ENCODE peak calls at places on chromosomes 5 and 9, in nine cellular contexts. P is GM23338, G is A549, W is keratinocyte, C is A673, Y is heart right ventricle, L is upper lobe of right lung, H is left lung, U is ovary. Z is an unnamed sample. For H3K4me1, the result is how much of the 10 kb centered on the place peaks cover.

GRCh38 chr9:86707932-86708510 is 239.3 kb downstream of the GAS1 start:
- DNase-seq in U (no peak), G (no peak), P (no peak), C (no peak), W (no peak), Y (no peak), L (no peak), H (no peak), Z (no peak)

GRCh38 chr9:87872079-87872624 is 10.5 kb upstream of the SPATA31E1 start:
- DNase-seq in W (no peak), L (no peak), H (no peak), U (no peak), Y (no peak), P (no peak), C (no peak), G (no peak), Z (no peak)

GRCh38 chr9:15430920-15431844 is 8.5 kb downstream of the SNAPC3 start:
- DNase-seq in W (no peak), C (peak), L (no peak), G (no peak), P (peak), U (no peak), Y (no peak), H (no peak), Z (no peak)

GRCh38 chr9:107158321-107158720 is 124.8 kb upstream of the RAD23B start:
- DNase-seq in W (no peak), P (peak), Y (no peak), U (no peak), G (peak), L (no peak), H (no peak), C (peak), Z (no peak)

GRCh38 chr9:128910906-128911305 is 9.9 kb upstream of the PHYHD1 start:
- DNase-seq in G (no peak), H (no peak), W (no peak), C (no peak), Y (no peak), U (no peak), P (no peak), L (no peak), Z (peak)

GRCh38 chr5:16410338-16410737 is 55.3 kb downstream of the ZNF622 start:
- DNase-seq in C (no peak), U (no peak), G (no peak), P (no peak), Y (no peak), H (no peak), W (no peak), L (no peak), Z (no peak)

GRCh38 chr5:28523887-28524637 is 1485.7 kb upstream of the CDH9 start:
- DNase-seq in C (peak), L (no peak), P (peak), Y (no peak), H (no peak), G (no peak), U (no peak), W (no peak), Z (no peak)

GRCh38 chr5:30866142-30866541 is 327.3 kb upstream of the CDH6 start:
- DNase-seq in H (no peak), G (no peak), W (no peak), U (no peak), P (no peak), L (no peak), Y (no peak), C (no peak), Z (no peak)

GRCh38 chr5:35876922-35877321 is 20.2 kb downstream of the IL7R start:
- DNase-seq in W (no peak), G (no peak), Y (no peak), P (no peak), H (no peak), C (peak), U (no peak), L (no peak), Z (no peak)

GRCh38 chr5:53785924-53786323 is 225.5 kb downstream of the NDUFS4 start:
- DNase-seq in C (peak), U (no peak), L (no peak), Y (no peak), G (no peak), H (no peak), P (no peak), W (no peak), Z (no peak)

GRCh38 chr9:110543631-110544051 is 35.9 kb downstream of the SVEP1 start:
- DNase-seq in C (peak), P (peak), G (no peak), W (no peak), H (no peak), L (no peak), Y (peak), U (peak), Z (no peak)

GRCh38 chr5:141743652-141744333 is 61.8 kb upstream of the ARAP3 start:
- DNase-seq in L (no peak), P (no peak), W (no peak), C (no peak), Y (no peak), U (no peak), H (no peak), G (no peak), Z (no peak)

GRCh38 chr5:139808481-139809330 is 13.1 kb downstream of the PSD2 start:
- DNase-seq in Y (peak), H (peak), C (peak), W (no peak), G (no peak), U (peak), L (peak), P (peak), Z (peak)

GRCh38 chr5:111223086-111223789 is 946 bp upstream of the CAMK4 start:
- DNase-seq in G (no peak), H (no peak), U (no peak), Y (no peak), P (no peak), C (no peak), W (no peak), L (no peak), Z (no peak)

GRCh38 chr5:57450991-57451876 is 31.4 kb downstream of the ACTBL2 start:
- DNase-seq in P (no peak), C (peak), H (no peak), L (no peak), G (no peak), U (no peak), Y (no peak), W (no peak), Z (no peak)

GRCh38 chr5:32852535-32852934 is 141.4 kb downstream of the NPR3 start:
- DNase-seq in Y (peak), H (no peak), G (peak), C (no peak), P (peak), W (no peak), U (no peak), L (no peak), Z (peak)

GRCh38 chr5:126552614-126553013 is 42.4 kb downstream of the ALDH7A1 start:
- DNase-seq in P (no peak), Y (no peak), C (no peak), U (no peak), G (no peak), W (no peak), L (no peak), H (no peak), Z (no peak)

GRCh38 chr9:122810306-122810946 is 10.5 kb downstream of the OR1K1 start:
- DNase-seq in G (peak), C (peak), L (peak), H (no peak), W (no peak), Y (peak), U (peak), P (peak), Z (peak)

GRCh38 chr5:179755022-179755421 is 22.4 kb downstream of the MAML1 start:
- DNase-seq in Y (no peak), P (peak), W (no peak), G (no peak), H (no peak), L (no peak), U (no peak), C (no peak), Z (no peak)

GRCh38 chr9:128470560-128470959 is 14.8 kb downstream of the ODF2 start:
- DNase-seq in P (no peak), H (no peak), W (no peak), C (peak), G (no peak), L (no peak), U (no peak), Y (no peak), Z (no peak)

GRCh38 chr5:15966651-15967050 is 212.9 kb downstream of the MARCHF11 start:
- DNase-seq in P (no peak), W (no peak), U (no peak), Y (no peak), C (no peak), L (no peak), G (no peak), H (no peak), Z (no peak)

GRCh38 chr5:110177729-110178128 is 488.0 kb downstream of the MAN2A1 start:
- DNase-seq in L (no peak), Y (no peak), G (no peak), P (no peak), U (no peak), W (no peak), H (no peak), C (no peak), Z (no peak)

GRCh38 chr5:157785781-157786180 is 42.3 kb downstream of the LSM11 start:
- DNase-seq in W (no peak), H (no peak), L (no peak), P (no peak), C (no peak), G (no peak), Y (no peak), U (no peak), Z (no peak)

GRCh38 chr9:98251554-98251953 is 3.9 kb downstream of the TBC1D2 start:
- DNase-seq in H (peak), C (peak), U (no peak), Y (no peak), G (peak), P (no peak), W (peak), L (no peak), Z (no peak)

GRCh38 chr9:19875291-19875910 is 86.6 kb upstream of the SLC24A2 start:
- DNase-seq in G (no peak), H (no peak), W (no peak), L (no peak), P (no peak), C (no peak), Y (no peak), U (no peak), Z (no peak)

GRCh38 chr9:133375116-133375723 is 640 bp downstream of the SURF4 start:
- DNase-seq in L (no peak), P (peak), C (peak), W (no peak), H (no peak), G (peak), U (no peak), Y (no peak), Z (no peak)

GRCh38 chr5:155147222-155147621 is 133.7 kb downstream of the KIF4B start:
- DNase-seq in P (no peak), H (no peak), G (no peak), Y (no peak), U (no peak), C (peak), W (no peak), L (no peak), Z (no peak)
- TF ChIP-seq CTCF in P (no peak), H (no peak), G (peak), Y (no peak), U (no peak), C (peak), W (peak), L (peak), Z (peak)

DNA sequence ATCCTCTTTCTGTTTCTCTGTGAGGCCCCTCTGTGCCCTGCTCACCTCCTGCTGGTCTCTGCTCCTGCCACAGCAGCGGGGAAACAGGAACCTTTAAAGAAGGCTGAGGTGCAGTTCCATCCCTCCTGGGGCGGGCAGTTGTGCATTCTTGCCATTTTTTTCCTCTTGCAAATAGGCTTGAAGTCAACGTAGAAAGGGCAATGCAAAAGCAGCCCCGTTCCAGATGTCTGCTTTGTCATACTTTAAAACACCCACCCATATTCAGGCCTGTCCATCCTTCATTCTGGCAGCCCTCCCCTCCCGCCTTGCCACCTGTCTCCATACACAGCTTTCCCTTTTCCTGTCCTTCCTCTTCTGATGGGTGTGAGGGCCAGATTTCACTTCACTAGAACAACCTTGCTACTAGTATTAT is 65.4 kb upstream of the KLF9 start:
- DNase-seq in W (no peak), C (no peak), Y (no peak), H (no peak), U (peak), L (no peak), P (peak), G (no peak), Z (peak)
- H3K4me3 ChIP-seq in W (no peak), C (no peak), Y (no peak), H (no peak), U (no peak), L (peak), P (no peak), G (no peak), Z (peak)

GRCh38 chr5:149352169-149352568 is 5.7 kb upstream of the PCYOX1L start:
- DNase-seq in G (no peak), U (no peak), C (no peak), P (no peak), L (no peak), H (no peak), W (no peak), Y (no peak), Z (no peak)
- H3K4me1 ChIP-seq in G (under half), U (under half), C (under half), P (under half), L (under half), H (under half), W (under half), Y (under half), Z (under half)

GRCh38 chr9:37974506-37975173 is 70.7 kb upstream of the SLC25A51 start:
- DNase-seq in C (no peak), W (no peak), G (no peak), P (peak), U (no peak), H (no peak), Y (no peak), L (peak), Z (no peak)

GRCh38 chr9:37970301-37971106 is 66.6 kb upstream of the SLC25A51 start:
- DNase-seq in W (no peak), L (peak), G (no peak), H (no peak), U (no peak), P (no peak), Y (no peak), C (no peak), Z (no peak)

GRCh38 chr9:37971107-37971459 is 67.2 kb upstream of the SLC25A51 start:
- DNase-seq in Y (no peak), G (no peak), U (no peak), L (peak), H (no peak), P (no peak), W (no peak), C (no peak), Z (no peak)

GRCh38 chr9:37971691-37972090 is 67.8 kb upstream of the SLC25A51 start:
- DNase-seq in W (no peak), P (no peak), G (no peak), U (no peak), L (no peak), C (no peak), Y (no peak), H (no peak), Z (no peak)

DNA sequence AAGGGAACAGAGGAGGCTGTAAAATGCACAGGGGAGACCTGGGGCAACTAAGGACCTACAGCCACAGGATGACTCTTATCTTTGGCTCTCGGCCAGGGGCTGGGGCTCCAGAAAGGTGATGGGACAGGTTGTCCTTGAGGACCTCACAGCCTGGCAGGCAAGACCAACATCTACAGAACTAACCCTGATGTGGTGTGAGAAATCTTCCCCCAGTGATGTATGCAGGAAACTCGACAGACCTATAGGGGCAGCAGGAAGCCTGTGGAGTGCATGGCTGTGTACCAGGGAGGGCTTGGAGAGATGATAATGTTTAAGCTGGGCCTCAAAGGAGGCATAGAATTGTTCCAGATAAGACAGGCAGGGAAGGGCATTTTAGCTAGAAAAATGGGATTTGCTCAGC is 68.4 kb upstream of the SLC25A51 start:
- DNase-seq in P (no peak), U (no peak), C (no peak), L (peak), G (no peak), W (no peak), Y (no peak), H (no peak), Z (no peak)
- TF ChIP-seq CTCF in P (peak), U (no peak), C (peak), L (no peak), G (no peak), W (peak), Y (no peak), H (no peak), Z (no peak)

GRCh38 chr9:38031594-38031993 is 37.4 kb downstream of the SHB start:
- DNase-seq in C (no peak), G (no peak), U (no peak), H (no peak), W (no peak), Y (no peak), P (no peak), L (no peak), Z (no peak)

GRCh38 chr9:38029923-38030638 is 38.9 kb downstream of the SHB start:
- DNase-seq in C (no peak), H (no peak), P (no peak), L (no peak), W (no peak), G (no peak), Y (no peak), U (no peak), Z (no peak)

GRCh38 chr9:38032266-38032830 is 36.7 kb downstream of the SHB start:
- DNase-seq in Y (no peak), C (no peak), G (no peak), P (no peak), H (no peak), W (no peak), L (peak), U (no peak), Z (peak)

GRCh38 chr9:38027714-38028113 is 41.3 kb downstream of the SHB start:
- DNase-seq in H (peak), L (no peak), P (no peak), C (no peak), Y (no peak), G (no peak), U (no peak), W (no peak), Z (no peak)

DNA sequence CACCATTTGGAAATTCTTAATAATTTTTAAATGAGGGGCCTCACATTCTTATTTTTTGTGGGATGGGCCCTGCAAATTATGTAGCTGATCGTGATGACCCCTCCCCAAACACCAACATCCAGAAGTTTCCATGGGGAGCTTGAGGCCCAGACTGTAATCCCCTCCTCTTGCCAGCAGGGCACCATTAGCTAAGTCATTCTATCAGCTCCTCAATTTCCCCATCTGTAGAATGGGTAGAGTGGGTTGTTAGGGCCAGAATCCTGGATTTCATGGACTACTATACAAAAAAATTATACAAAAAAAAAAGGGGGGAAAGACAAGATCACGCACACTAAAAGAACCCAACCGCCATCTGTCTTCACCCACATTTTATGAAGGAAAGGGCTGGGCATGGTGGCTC is 38.4 kb downstream of the SHB start:
- DNase-seq in G (no peak), W (no peak), U (no peak), H (no peak), L (no peak), Y (no peak), C (no peak), P (no peak), Z (no peak)
- H3K4me3 ChIP-seq in G (no peak), W (no peak), U (no peak), H (no peak), L (no peak), Y (no peak), C (no peak), P (no peak), Z (no peak)

GRCh38 chr5:39521098-39521860 is 96.5 kb upstream of the DAB2 start:
- DNase-seq in W (no peak), G (no peak), L (no peak), P (no peak), H (no peak), C (no peak), Y (no peak), U (no peak), Z (no peak)
- H3K4me1 ChIP-seq in W (under half), G (under half), L (under half), P (under half), H (under half), C (under half), Y (under half), U (under half), Z (under half)

GRCh38 chr5:14364096-14364495 is 217.5 kb upstream of the OTULINL start:
- DNase-seq in C (peak), U (no peak), Y (no peak), P (no peak), H (no peak), W (no peak), L (no peak), G (no peak), Z (no peak)
- TF ChIP-seq CTCF in C (no peak), U (no peak), Y (no peak), P (no peak), H (no peak), W (no peak), L (no peak), G (no peak), Z (no peak)

DNA sequence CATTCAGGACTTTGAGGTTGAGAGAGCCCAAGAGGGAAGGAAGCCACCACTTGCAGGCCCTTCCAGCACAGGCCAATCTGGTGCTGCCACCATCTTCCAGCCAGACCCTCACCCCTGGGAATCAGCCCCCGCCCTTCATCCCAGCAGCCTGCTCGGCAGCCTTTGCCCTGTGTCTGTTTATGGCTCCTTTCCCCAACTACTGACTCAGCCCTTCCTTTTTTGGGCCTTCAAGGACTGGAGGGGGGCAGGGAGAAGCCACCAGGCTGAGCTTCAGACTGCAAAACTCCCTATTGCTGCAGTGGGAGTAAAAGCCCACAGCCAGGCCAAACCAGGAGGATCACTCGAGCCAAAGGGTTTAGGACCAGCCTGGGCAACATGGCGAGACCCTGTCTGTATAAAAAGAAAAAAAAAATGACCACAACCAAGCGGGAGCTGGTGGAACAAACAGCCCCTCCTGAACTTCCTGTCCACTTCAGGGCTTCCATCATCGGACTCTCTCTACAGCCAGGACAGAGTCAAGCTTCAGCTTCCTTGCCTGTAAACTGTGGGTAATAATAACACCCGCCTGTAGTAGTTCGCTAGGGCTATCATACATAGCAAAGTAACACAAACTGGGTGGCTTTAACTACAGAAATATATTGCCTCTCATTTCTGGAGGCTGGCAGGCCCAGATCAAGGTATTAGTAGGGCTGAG is 85.9 kb upstream of the IL17B start:
- DNase-seq in G (no peak), C (no peak), L (no peak), P (no peak), Y (peak), U (peak), H (no peak), W (no peak), Z (no peak)
- H3K4me3 ChIP-seq in G (no peak), C (no peak), L (no peak), P (no peak), Y (no peak), U (no peak), H (no peak), W (no peak), Z (no peak)

GRCh38 chr9:116760636-116761035 is 73.5 kb downstream of the TRIM32 start:
- DNase-seq in L (no peak), W (no peak), P (no peak), C (peak), U (no peak), Y (no peak), H (no peak), G (no peak), Z (no peak)
- H3K4me1 ChIP-seq in L (under half), W (under half), P (under half), C (under half), U (under half), Y (under half), H (under half), G (under half), Z (under half)